ENCODE peak calls at places on chromosomes 6 and 20, in eight cellular contexts. N is ELF-1, M is BJ, L is tibial nerve, B is brain microvascular endothelial cell, O is coronary artery, P is nephron progenitor cell, D is vagina. C is an unnamed sample.

GRCh38 chr20:62506791-62507190 is 31.0 kb upstream of the GATA5 start:
- DNase-seq in N (no peak), M (no peak), L (no peak), B (no peak), O (no peak), P (no peak), D (no peak), C (no peak)

GRCh38 chr20:62634330-62634967 is 7.9 kb upstream of the SLCO4A1 start:
- DNase-seq in N (no peak), M (no peak), L (no peak), B (no peak), O (no peak), P (no peak), D (no peak), C (no peak)

GRCh38 chr20:38658879-38659612 is 57.4 kb downstream of the ARHGAP40 start:
- DNase-seq in N (peak), M (no peak), L (no peak), B (no peak), O (no peak), P (peak), D (no peak), C (no peak)

GRCh38 chr20:64151634-64152530 is 12.4 kb upstream of the MYT1 start:
- DNase-seq in N (no peak), M (no peak), L (no peak), B (no peak), O (no peak), P (no peak), D (no peak), C (no peak)

GRCh38 chr6:91082311-91082803 is 495.5 kb upstream of the MAP3K7 start:
- DNase-seq in N (peak), M (no peak), L (no peak), B (peak), O (no peak), P (peak), D (no peak), C (no peak)

GRCh38 chr20:4512891-4513550 is 208.7 kb upstream of the PRND start:
- DNase-seq in N (no peak), M (peak), L (no peak), B (peak), O (no peak), P (no peak), D (no peak), C (no peak)

GRCh38 chr6:127119361-127120108 is 1.1 kb downstream of the RSPO3 start:
- DNase-seq in N (peak), M (no peak), L (no peak), B (no peak), O (no peak), P (peak), D (no peak), C (no peak)

GRCh38 chr20:1883986-1884385 is 11.2 kb upstream of the SIRPA start:
- DNase-seq in N (no peak), M (no peak), L (no peak), B (no peak), O (no peak), P (no peak), D (no peak), C (no peak)

GRCh38 chr6:52958546-52959255 is 36.4 kb downstream of the GSTA4 start:
- DNase-seq in N (peak), M (no peak), L (no peak), B (no peak), O (no peak), P (no peak), D (no peak), C (no peak)

GRCh38 chr20:23132930-23133559 is 46.9 kb upstream of the CD93 start:
- DNase-seq in N (no peak), M (no peak), L (no peak), B (no peak), O (peak), P (no peak), D (no peak), C (no peak)

GRCh38 chr20:63622732-63623131 is 4.2 kb downstream of the GMEB2 start:
- DNase-seq in N (no peak), M (no peak), L (no peak), B (no peak), O (no peak), P (no peak), D (no peak), C (no peak)

GRCh38 chr20:10553326-10553984 is 118.3 kb downstream of the SLX4IP start:
- DNase-seq in N (peak), M (no peak), L (peak), B (peak), O (no peak), P (peak), D (no peak), C (no peak)

GRCh38 chr6:16698163-16698533 is 63.1 kb downstream of the ATXN1 start:
- DNase-seq in N (no peak), M (no peak), L (no peak), B (no peak), O (no peak), P (no peak), D (no peak), C (no peak)

GRCh38 chr6:144156991-144157390 is 6.7 kb downstream of the STX11 start:
- DNase-seq in N (peak), M (no peak), L (no peak), B (no peak), O (no peak), P (no peak), D (no peak), C (no peak)

GRCh38 chr6:15205321-15205720 is 40.5 kb upstream of the JARID2 start:
- DNase-seq in N (no peak), M (no peak), L (no peak), B (no peak), O (no peak), P (no peak), D (no peak), C (no peak)

GRCh38 chr20:62265365-62265764 is 27.0 kb downstream of the OSBPL2 start:
- DNase-seq in N (no peak), M (no peak), L (no peak), B (no peak), O (no peak), P (no peak), D (no peak), C (no peak)